ENCODE peak calls at places on chromosomes 16 and 17, in six cellular contexts. O is left lobe of liver; U is sciatic nerve; P is CD4-positive, alpha-beta T cell; N is activated T-cell treated with anti-CD3 and anti-CD28 coated beads, Interleukin-2, amount 50 U/mL, for 4 hours; C is upper lobe of right lung. S is an unnamed sample.

GRCh38 chr16:80996688-80997138 is 10.0 kb downstream of the CMC2 start:
- ATAC-seq in O (peak; percentile 21), U (no peak), P (peak; percentile 51), N (no peak), C (no peak), S (no peak)

GRCh38 chr17:5921919-5922318 is 148.3 kb upstream of the WSCD1 start:
- ATAC-seq in O (no peak), U (no peak), P (no peak), N (no peak), C (peak; percentile 39), S (no peak)

GRCh38 chr17:62793919-62794665 is 14.0 kb downstream of the MARCHF10 start:
- ATAC-seq in O (no peak), U (no peak), P (no peak), N (no peak), C (no peak), S (no peak)

GRCh38 chr16:89155184-89155679 is 16.3 kb upstream of the CDH15 start:
- ATAC-seq in O (peak; percentile 34), U (peak; percentile 83), P (no peak), N (no peak), C (peak; percentile 57), S (no peak)

GRCh38 chr16:47017636-47018035 is 44.2 kb upstream of the DNAJA2 start:
- ATAC-seq in O (no peak), U (no peak), P (no peak), N (no peak), C (no peak), S (no peak)

GRCh38 chr17:59521465-59522126 is 43.8 kb upstream of the DHX40 start:
- ATAC-seq in O (peak; percentile 98), U (peak; percentile 79), P (peak; percentile 78), N (peak; percentile 66), C (peak; percentile 98), S (peak; percentile 65)

GRCh38 chr16:2212362-2213324 is 2.0 kb upstream of the BRICD5 start:
- ATAC-seq in O (no peak), U (no peak), P (no peak), N (no peak), C (peak; percentile 32), S (no peak)

GRCh38 chr17:62059394-62059793 is 5.7 kb downstream of the MED13 start:
- ATAC-seq in O (peak; percentile 29), U (no peak), P (no peak), N (no peak), C (no peak), S (no peak)

GRCh38 chr17:82791532-82791931 is 39.7 kb downstream of the TBCD start:
- ATAC-seq in O (no peak), U (no peak), P (no peak), N (no peak), C (no peak), S (no peak)

GRCh38 chr16:1127971-1128715 is 24.8 kb upstream of the CACNA1H start:
- ATAC-seq in O (no peak), U (no peak), P (no peak), N (no peak), C (no peak), S (no peak)

GRCh38 chr16:11597268-11597690 is 10.6 kb upstream of the LITAF start:
- ATAC-seq in O (no peak), U (peak; percentile 86), P (peak; percentile 79), N (peak; percentile 78), C (peak; percentile 93), S (no peak)

GRCh38 chr16:79270011-79270410 is 330.5 kb downstream of the MAF start:
- ATAC-seq in O (no peak), U (no peak), P (no peak), N (no peak), C (no peak), S (no peak)

GRCh38 chr16:83717308-83717707 is 90.5 kb upstream of the HSBP1 start:
- ATAC-seq in O (no peak), U (no peak), P (no peak), N (no peak), C (no peak), S (no peak)

GRCh38 chr16:79372504-79373184 is 227.9 kb downstream of the MAF start:
- ATAC-seq in O (no peak), U (peak; percentile 77), P (no peak), N (peak; percentile 43), C (peak; percentile 66), S (no peak)

GRCh38 chr16:22183901-22184614 is 21.8 kb downstream of the SDR42E2 start:
- ATAC-seq in O (no peak), U (no peak), P (no peak), N (no peak), C (no peak), S (peak; percentile 64)

GRCh38 chr17:29076722-29077121 is 33.8 kb downstream of the PIPOX start:
- ATAC-seq in O (no peak), U (peak; percentile 57), P (no peak), N (no peak), C (peak; percentile 24), S (no peak)

GRCh38 chr17:39668141-39668924 is at the start of gene PNMT:
- ATAC-seq in O (peak; percentile 33), U (peak; percentile 20), P (peak; percentile 80), N (peak; percentile 80), C (peak; percentile 62), S (peak; percentile 67)

GRCh38 chr16:3051009-3051408 is 4.6 kb downstream of the MMP25 start:
- ATAC-seq in O (no peak), U (no peak), P (no peak), N (no peak), C (no peak), S (no peak)

GRCh38 chr17:416293-417206 is 63.9 kb upstream of the RPH3AL start:
- ATAC-seq in O (no peak), U (no peak), P (peak; percentile 30), N (peak; percentile 55), C (no peak), S (peak; percentile 92)

GRCh38 chr16:69610356-69610755 is 44.6 kb downstream of the NFAT5 start:
- ATAC-seq in O (no peak), U (no peak), P (no peak), N (no peak), C (no peak), S (no peak)

GRCh38 chr17:48127371-48128051 is 19.9 kb downstream of the SNX11 start:
- ATAC-seq in O (no peak), U (no peak), P (no peak), N (no peak), C (peak; percentile 21), S (no peak)